ENCODE peak calls at places on chromosomes 13 and 19, in ten cellular contexts. X is tibial artery, O is body of pancreas, S is stomach, J is psoas muscle, I is fibroblast of lung, P is Caco-2, K is A549, F is foreskin fibroblast, H is astrocyte of the spinal cord. W is an unnamed sample.

GRCh38 chr19:10315335-10316214 is at the start of gene FDX2:
- DNase-seq in O (peak; percentile 93), P (peak; percentile 92), F (peak; percentile 92), X (peak; percentile 88), H (peak; percentile 77), S (peak; percentile 91), I (peak; percentile 72), J (peak; percentile 95), K (peak; percentile 76), W (peak; percentile 45)

GRCh38 chr19:2805991-2806649 is 13.5 kb upstream of the ZNF554 start:
- DNase-seq in P (no peak), F (no peak), X (no peak), S (no peak), K (no peak), H (no peak), I (no peak), J (no peak), O (no peak), W (no peak)

GRCh38 chr19:44649578-44650145 is 6.0 kb downstream of the PVR start:
- DNase-seq in H (no peak), O (peak; percentile 27), I (no peak), J (no peak), P (no peak), K (no peak), X (no peak), F (no peak), S (no peak), W (no peak)

GRCh38 chr13:73261739-73262216 is 203.0 kb downstream of the KLF5 start:
- DNase-seq in F (no peak), P (peak; percentile 73), X (no peak), S (no peak), O (peak; percentile 48), H (no peak), J (no peak), I (no peak), K (no peak), W (no peak)

GRCh38 chr19:17671906-17672305 is 16.2 kb downstream of the UNC13A start:
- DNase-seq in O (no peak), S (no peak), X (no peak), H (peak; percentile 19), F (peak; percentile 66), J (no peak), K (peak; percentile 76), I (peak; percentile 27), P (peak; percentile 61), W (no peak)

GRCh38 chr13:102405499-102406079 is 3.7 kb upstream of the FGF14 start:
- DNase-seq in F (peak; percentile 36), O (no peak), I (peak; percentile 34), K (no peak), S (no peak), P (peak; percentile 42), H (peak; percentile 32), X (no peak), J (no peak), W (peak; percentile 24)

GRCh38 chr19:38665219-38665931 is 17.9 kb downstream of the ACTN4 start:
- DNase-seq in P (no peak), F (no peak), J (peak; percentile 24), S (no peak), O (no peak), X (no peak), I (no peak), H (no peak), K (no peak), W (no peak)

GRCh38 chr19:47315125-47315821 is 5.6 kb downstream of the C5AR1 start:
- DNase-seq in F (peak; percentile 97), X (peak; percentile 91), J (no peak), S (peak; percentile 44), P (peak; percentile 91), O (peak; percentile 14), K (peak; percentile 99), I (peak; percentile 99), H (peak; percentile 91), W (peak; percentile 12)

GRCh38 chr13:100644328-100644727 is 30.3 kb downstream of the TMTC4 start:
- DNase-seq in O (no peak), X (no peak), S (no peak), F (no peak), P (no peak), H (no peak), K (no peak), I (peak; percentile 15), J (no peak), W (no peak)

GRCh38 chr19:52923782-52924593 is 760 bp upstream of the ZNF888 start:
- DNase-seq in P (peak; percentile 29), F (peak; percentile 64), I (peak; percentile 45), H (no peak), J (peak; percentile 58), O (peak; percentile 52), K (no peak), S (peak; percentile 66), X (peak; percentile 81), W (no peak)

GRCh38 chr19:44542671-44543070 is 13.2 kb upstream of the CEACAM20 start:
- DNase-seq in O (no peak), J (no peak), F (no peak), X (no peak), K (no peak), H (no peak), I (no peak), P (no peak), S (no peak), W (no peak)

GRCh38 chr19:6822311-6822670 is 49.8 kb downstream of the VAV1 start:
- DNase-seq in I (no peak), F (no peak), J (no peak), K (no peak), O (no peak), X (no peak), S (no peak), H (no peak), P (no peak), W (no peak)

GRCh38 chr19:51250786-51251452 is at the start of gene SIGLECL1:
- DNase-seq in S (no peak), J (no peak), O (no peak), P (no peak), K (no peak), X (no peak), H (no peak), I (no peak), F (no peak), W (no peak)

GRCh38 chr19:30224689-30225606 is 147.2 kb upstream of the ZNF536 start:
- DNase-seq in H (no peak), K (peak; percentile 26), P (no peak), X (no peak), F (peak; percentile 52), I (peak; percentile 9), J (no peak), O (no peak), S (no peak), W (no peak)

GRCh38 chr13:99894105-99894504 is 77.5 kb downstream of the ZIC5 start:
- DNase-seq in S (no peak), X (no peak), O (no peak), H (no peak), P (no peak), J (no peak), I (no peak), F (no peak), K (no peak), W (no peak)

DNA sequence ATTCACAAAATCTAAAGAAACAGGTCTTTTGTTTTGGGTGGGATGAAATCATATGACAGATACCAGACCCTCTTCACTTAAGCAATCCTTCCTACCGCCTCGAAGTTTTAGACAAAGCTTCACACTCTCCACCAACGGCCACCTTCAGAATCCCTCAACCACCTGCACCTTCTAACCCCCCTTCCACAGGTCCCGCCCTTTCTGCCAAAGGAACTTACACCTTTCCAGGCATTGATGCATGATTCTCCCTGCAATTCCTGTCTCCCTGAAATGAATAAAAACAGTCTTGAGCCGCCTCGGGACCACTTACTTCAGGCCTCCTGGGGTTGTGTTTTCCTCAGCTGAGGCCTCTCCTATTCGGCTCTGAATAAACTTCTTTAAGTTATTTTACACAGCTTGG is 869 bp downstream of the ZNF433 start:
- DNase-seq in S (no peak), X (no peak), K (no peak), I (peak; percentile 19), P (no peak), F (peak; percentile 23), O (peak; percentile 19), H (no peak), J (no peak), W (no peak)
- H3K4me3 ChIP-seq in S (peak overlapping the region; percentile 83), X (peak overlapping the region; percentile 98), K (no peak overlapping the region), I (peak overlapping the region; percentile 76), P (no peak overlapping the region), F (peak overlapping the region; percentile 82), O (no peak overlapping the region), H (peak overlapping the region; percentile 87), J (peak overlapping the region; percentile 98), W (peak overlapping the region; percentile 86)

GRCh38 chr13:26629260-26629659 is 71.8 kb downstream of the WASF3 start:
- DNase-seq in S (no peak), J (peak; percentile 49), I (no peak), H (no peak), O (no peak), K (peak; percentile 4), P (peak; percentile 22), X (no peak), F (no peak), W (no peak)
- TF ChIP-seq CTCF in S (no peak), J (no peak), I (peak; percentile 6), H (no peak), O (no peak), K (no peak), P (no peak), X (no peak), F (no peak), W (no peak)

GRCh38 chr19:927044-927706 is 1.3 kb downstream of the ARID3A start:
- DNase-seq in J (peak; percentile 86), H (no peak), K (no peak), I (peak; percentile 67), P (peak; percentile 80), F (peak; percentile 81), X (peak; percentile 89), S (peak; percentile 55), O (peak; percentile 61), W (no peak)
- H3K4me3 ChIP-seq in J (peak overlapping the region; percentile 94), H (peak overlapping the region; percentile 92), K (peak overlapping the region; percentile 91), I (peak overlapping the region; percentile 84), P (peak overlapping the region; percentile 98), F (peak overlapping the region; percentile 79), X (peak overlapping the region; percentile 80), S (peak overlapping the region; percentile 86), O (peak overlapping the region; percentile 84), W (peak overlapping the region; percentile 82)

DNA sequence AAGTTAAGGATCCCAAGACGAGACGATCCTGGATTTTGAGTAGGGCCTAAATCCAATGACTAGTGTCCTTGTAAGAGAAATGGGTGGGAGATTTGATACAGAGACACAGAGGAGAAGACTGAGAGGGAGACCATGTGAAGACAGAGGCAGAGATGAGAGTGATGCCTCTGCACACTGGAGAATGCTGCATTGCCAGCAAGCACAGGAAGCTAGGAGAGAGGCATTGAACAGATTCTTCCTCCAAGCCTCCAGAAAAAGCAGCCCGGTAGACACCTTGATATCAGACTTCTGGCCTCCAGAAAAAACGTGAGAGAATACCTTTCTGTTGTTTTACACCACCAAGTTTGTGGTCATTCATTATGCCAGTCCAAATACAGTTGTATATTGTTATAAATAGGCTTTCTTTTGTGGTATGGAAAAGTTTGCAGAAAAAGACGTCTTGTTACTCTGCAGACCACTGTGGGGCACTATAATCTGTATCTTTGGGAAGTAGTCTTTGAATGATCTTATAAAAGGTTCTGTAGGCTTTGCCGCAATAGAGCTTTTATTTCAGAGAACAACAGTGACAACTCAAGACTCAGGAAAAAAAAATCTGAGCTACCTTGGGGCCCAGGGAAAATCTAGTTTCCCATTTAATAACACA is 17.9 kb upstream of the RFC3 start:
- DNase-seq in K (peak; percentile 45), J (no peak), O (no peak), I (peak; percentile 77), H (peak; percentile 61), P (no peak), S (no peak), F (peak; percentile 66), X (no peak), W (peak; percentile 27)
- TF ChIP-seq CTCF in K (no peak), J (peak; percentile 42), O (peak; percentile 61), I (peak; percentile 39), H (peak; percentile 53), P (no peak), S (no peak), F (peak; percentile 39), X (no peak), W (peak; percentile 49)